ENCODE peak calls at places on chromosomes 1 and 21, in six cellular contexts. P is brain microvascular endothelial cell, Z is A549, K is fibroblast of lung, R is thoracic aorta, O is mammary epithelial cell. F is an unnamed sample.

GRCh38 chr1:193406901-193407300 is 220.5 kb upstream of the B3GALT2 start:
- DNase-seq in P (peak; percentile 63), Z (peak; percentile 24), K (peak; percentile 76), R (no peak), O (peak; percentile 30), F (peak; percentile 37)

GRCh38 chr1:229132106-229132443 is 138.8 kb upstream of the RAB4A start:
- DNase-seq in P (no peak), Z (no peak), K (no peak), R (no peak), O (no peak), F (no peak)

GRCh38 chr1:41662061-41662655 is 177.7 kb upstream of the EDN2 start:
- DNase-seq in P (peak; percentile 55), Z (no peak), K (peak; percentile 83), R (peak; percentile 39), O (peak; percentile 33), F (peak; percentile 41)

GRCh38 chr1:172487550-172487949 is 43.7 kb upstream of the PIGC start:
- DNase-seq in P (no peak), Z (no peak), K (no peak), R (no peak), O (no peak), F (no peak)

GRCh38 chr1:65958561-65959350 is 166.1 kb downstream of the PDE4B start:
- DNase-seq in P (peak; percentile 54), Z (peak; percentile 6), K (peak; percentile 30), R (no peak), O (peak; percentile 31), F (no peak)

GRCh38 chr1:229643996-229644748 is 18.1 kb downstream of the URB2 start:
- DNase-seq in P (no peak), Z (no peak), K (no peak), R (no peak), O (no peak), F (no peak)

GRCh38 chr1:178821134-178821866 is 49.6 kb downstream of the ANGPTL1 start:
- DNase-seq in P (no peak), Z (no peak), K (no peak), R (no peak), O (no peak), F (no peak)

GRCh38 chr1:58204284-58204683 is 342.2 kb downstream of the OMA1 start:
- DNase-seq in P (no peak), Z (no peak), K (no peak), R (no peak), O (no peak), F (no peak)

GRCh38 chr1:182248721-182249120 is 142.9 kb downstream of the GLUL start:
- DNase-seq in P (no peak), Z (no peak), K (no peak), R (no peak), O (no peak), F (no peak)

GRCh38 chr21:32308696-32309095 is 10.0 kb downstream of the MRAP start:
- DNase-seq in P (no peak), Z (no peak), K (no peak), R (no peak), O (no peak), F (no peak)

GRCh38 chr21:32303385-32303784 is 4.7 kb downstream of the MRAP start:
- DNase-seq in P (no peak), Z (no peak), K (no peak), R (no peak), O (no peak), F (no peak)

GRCh38 chr21:32304998-32305397 is 6.3 kb downstream of the MRAP start:
- DNase-seq in P (no peak), Z (no peak), K (no peak), R (no peak), O (no peak), F (no peak)

GRCh38 chr21:32307706-32308105 is 9.1 kb downstream of the MRAP start:
- DNase-seq in P (peak; percentile 8), Z (no peak), K (peak; percentile 18), R (no peak), O (no peak), F (no peak)

GRCh38 chr21:32306021-32306780 is 7.5 kb downstream of the MRAP start:
- DNase-seq in P (peak; percentile 3), Z (no peak), K (peak; percentile 5), R (no peak), O (no peak), F (no peak)
- TF ChIP-seq CTCF in P (peak; percentile 67), Z (no peak), K (no peak), R (no peak), O (no peak), F (peak; percentile 15)

GRCh38 chr1:86928819-86929218 is 14.4 kb downstream of the HS2ST1 start:
- DNase-seq in P (no peak), Z (no peak), K (no peak), R (no peak), O (no peak), F (no peak)
- H3K4me3 ChIP-seq in P (no peak overlapping the region), Z (no peak overlapping the region), K (no peak overlapping the region), R (no peak overlapping the region), O (no peak overlapping the region), F (no peak overlapping the region)

GRCh38 chr1:156246762-156247459 is 945 bp downstream of the PAQR6 start:
- DNase-seq in P (no peak), Z (no peak), K (no peak), R (no peak), O (no peak), F (no peak)
- TF ChIP-seq CTCF in P (no peak), Z (no peak), K (no peak), R (no peak), O (no peak), F (no peak)

DNA sequence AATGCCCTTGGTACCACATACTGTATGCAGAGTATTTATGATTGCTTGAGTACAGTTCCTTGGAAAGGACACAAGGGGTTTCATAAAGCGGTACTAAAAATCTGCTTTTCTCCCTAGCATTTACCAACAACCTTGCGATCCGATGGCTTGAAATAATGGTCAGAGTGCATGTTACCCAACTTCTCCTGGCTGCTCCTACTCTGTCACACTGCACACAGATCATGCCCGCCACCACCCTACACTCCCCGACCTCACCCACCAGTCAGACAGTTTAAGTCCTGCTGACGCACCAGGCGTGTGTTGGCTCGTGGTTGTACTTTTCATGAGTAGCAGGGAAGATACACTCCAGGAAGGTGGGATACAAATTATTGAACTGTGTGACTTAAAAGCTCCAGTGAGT is 131.3 kb downstream of the NFIA start:
- DNase-seq in P (no peak), Z (no peak), K (no peak), R (no peak), O (no peak), F (no peak)
- H3K4me3 ChIP-seq in P (no peak overlapping the region), Z (no peak overlapping the region), K (no peak overlapping the region), R (no peak overlapping the region), O (no peak overlapping the region), F (no peak overlapping the region)

GRCh38 chr1:214574598-214575411 is 23.4 kb upstream of the PTPN14 start:
- DNase-seq in P (no peak), Z (no peak), K (peak; percentile 15), R (no peak), O (peak; percentile 93), F (no peak)

GRCh38 chr1:214583113-214583512 is 19.9 kb upstream of the CENPF start:
- DNase-seq in P (no peak), Z (no peak), K (no peak), R (no peak), O (no peak), F (no peak)

GRCh38 chr1:214582289-214582891 is 20.6 kb upstream of the CENPF start:
- DNase-seq in P (no peak), Z (no peak), K (no peak), R (no peak), O (no peak), F (no peak)

GRCh38 chr1:214581785-214582184 is 21.2 kb upstream of the CENPF start:
- DNase-seq in P (peak; percentile 43), Z (peak; percentile 47), K (peak; percentile 96), R (no peak), O (peak; percentile 93), F (no peak)

DNA sequence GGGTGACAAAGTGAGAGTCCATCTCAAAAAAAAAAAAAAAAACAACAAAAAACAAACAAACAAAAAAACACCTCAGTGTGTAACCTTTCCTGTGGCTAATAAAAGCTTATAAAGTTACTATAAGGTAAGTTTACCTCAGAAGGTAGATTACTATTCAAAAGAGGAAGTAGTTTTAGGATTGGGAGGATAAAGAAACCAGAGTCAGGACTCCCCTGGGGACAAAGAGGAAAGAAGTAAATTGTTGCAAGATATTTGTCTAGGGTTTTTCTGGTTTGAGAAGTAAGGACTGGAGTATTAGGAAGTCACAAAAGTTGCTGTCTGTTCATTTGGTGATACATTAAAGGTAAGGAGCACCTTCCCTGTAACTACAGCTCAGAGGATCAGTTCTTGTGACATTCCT is 23.8 kb upstream of the CENPF start:
- DNase-seq in P (no peak), Z (no peak), K (no peak), R (no peak), O (no peak), F (no peak)
- TF ChIP-seq CTCF in P (no peak), Z (no peak), K (no peak), R (no peak), O (no peak), F (no peak)

GRCh38 chr1:3352952-3353331 is 101.5 kb upstream of the ARHGEF16 start:
- DNase-seq in P (peak; percentile 25), Z (no peak), K (peak; percentile 77), R (no peak), O (no peak), F (no peak)

GRCh38 chr1:3353901-3354300 is 100.6 kb upstream of the ARHGEF16 start:
- DNase-seq in P (no peak), Z (no peak), K (no peak), R (no peak), O (no peak), F (no peak)

GRCh38 chr1:3350441-3351261 is 103.8 kb upstream of the ARHGEF16 start:
- DNase-seq in P (no peak), Z (no peak), K (no peak), R (peak; percentile 39), O (no peak), F (no peak)

GRCh38 chr1:3351300-3352083 is 103.0 kb upstream of the ARHGEF16 start:
- DNase-seq in P (no peak), Z (no peak), K (no peak), R (no peak), O (no peak), F (no peak)

GRCh38 chr1:3352084-3352951 is 102.1 kb upstream of the ARHGEF16 start:
- DNase-seq in P (peak; percentile 82), Z (no peak), K (peak; percentile 91), R (peak; percentile 73), O (no peak), F (peak; percentile 50)
- H3K4me3 ChIP-seq in P (no peak overlapping the region), Z (no peak overlapping the region), K (no peak overlapping the region), R (peak overlapping the region; percentile 58), O (no peak overlapping the region), F (peak overlapping the region; percentile 6)

GRCh38 chr1:237119091-237119490 is 77.1 kb downstream of the RYR2 start:
- DNase-seq in P (no peak), Z (no peak), K (no peak), R (no peak), O (no peak), F (no peak)

GRCh38 chr1:237126180-237126579 is 84.2 kb downstream of the RYR2 start:
- DNase-seq in P (no peak), Z (no peak), K (no peak), R (no peak), O (no peak), F (no peak)

GRCh38 chr1:237120683-237121082 is 78.7 kb downstream of the RYR2 start:
- DNase-seq in P (no peak), Z (no peak), K (no peak), R (no peak), O (no peak), F (no peak)

GRCh38 chr1:237124856-237125462 is 83.0 kb downstream of the RYR2 start:
- DNase-seq in P (no peak), Z (peak; percentile 13), K (no peak), R (no peak), O (no peak), F (no peak)
- TF ChIP-seq CTCF in P (no peak), Z (peak; percentile 46), K (no peak), R (peak; percentile 39), O (no peak), F (no peak)

F was measured in AG09309.